ENCODE peak calls at places on chromosomes 5 and 9, in nine cellular contexts. One of them, this sample, is unnamed. For H3K4me1 and H3K27me3, the result is how much of the 10 kb centered on the place peaks cover.

GRCh38 chr5:90168399-90168798 is 241.2 kb downstream of the CETN3 start:
- DNase-seq in naive thymus-derived CD4-positive, alpha-beta T cell: no peak
- DNase-seq in upper lobe of right lung: no peak
- DNase-seq in body of pancreas: no peak
- DNase-seq in CD8-positive, alpha-beta T cell: no peak
- DNase-seq in tibial nerve: no peak
- DNase-seq in PC-9: no peak
- DNase-seq in left lung: no peak
- DNase-seq in CD8-positive, alpha-beta memory T cell: no peak
- DNase-seq in this sample: no peak

GRCh38 chr9:125649826-125650225 is 57.2 kb downstream of the MAPKAP1 start:
- DNase-seq in left lung: no peak
- DNase-seq in naive thymus-derived CD4-positive, alpha-beta T cell: no peak
- DNase-seq in upper lobe of right lung: no peak
- DNase-seq in CD8-positive, alpha-beta memory T cell: no peak
- DNase-seq in CD8-positive, alpha-beta T cell: no peak
- DNase-seq in body of pancreas: no peak
- DNase-seq in tibial nerve: no peak
- DNase-seq in PC-9: no peak
- DNase-seq in this sample: no peak

GRCh38 chr9:137297060-137297664 is 4.9 kb downstream of the NRARP start:
- DNase-seq in CD8-positive, alpha-beta memory T cell: no peak
- DNase-seq in CD8-positive, alpha-beta T cell: no peak
- DNase-seq in upper lobe of right lung: peak
- DNase-seq in body of pancreas: peak
- DNase-seq in tibial nerve: no peak
- DNase-seq in left lung: no peak
- DNase-seq in PC-9: no peak
- DNase-seq in naive thymus-derived CD4-positive, alpha-beta T cell: no peak
- DNase-seq in this sample: no peak

GRCh38 chr5:104928906-104929520 is 1366.4 kb upstream of the NUDT12 start:
- DNase-seq in naive thymus-derived CD4-positive, alpha-beta T cell: no peak
- DNase-seq in tibial nerve: no peak
- DNase-seq in body of pancreas: no peak
- DNase-seq in CD8-positive, alpha-beta memory T cell: no peak
- DNase-seq in PC-9: no peak
- DNase-seq in upper lobe of right lung: no peak
- DNase-seq in left lung: peak
- DNase-seq in CD8-positive, alpha-beta T cell: no peak
- DNase-seq in this sample: no peak

GRCh38 chr5:169856571-169856970 is 123.7 kb downstream of the INSYN2B start:
- DNase-seq in PC-9: no peak
- DNase-seq in body of pancreas: no peak
- DNase-seq in naive thymus-derived CD4-positive, alpha-beta T cell: no peak
- DNase-seq in CD8-positive, alpha-beta T cell: no peak
- DNase-seq in CD8-positive, alpha-beta memory T cell: no peak
- DNase-seq in tibial nerve: no peak
- DNase-seq in upper lobe of right lung: no peak
- DNase-seq in left lung: no peak
- DNase-seq in this sample: no peak

GRCh38 chr5:36573441-36573840 is 33.0 kb upstream of the SLC1A3 start:
- DNase-seq in PC-9: no peak
- DNase-seq in tibial nerve: no peak
- DNase-seq in CD8-positive, alpha-beta T cell: no peak
- DNase-seq in left lung: no peak
- DNase-seq in body of pancreas: no peak
- DNase-seq in CD8-positive, alpha-beta memory T cell: no peak
- DNase-seq in naive thymus-derived CD4-positive, alpha-beta T cell: no peak
- DNase-seq in upper lobe of right lung: no peak
- DNase-seq in this sample: no peak

GRCh38 chr5:68534131-68534940 is 318.8 kb downstream of the PIK3R1 start:
- DNase-seq in body of pancreas: peak
- DNase-seq in naive thymus-derived CD4-positive, alpha-beta T cell: no peak
- DNase-seq in CD8-positive, alpha-beta memory T cell: no peak
- DNase-seq in CD8-positive, alpha-beta T cell: no peak
- DNase-seq in left lung: no peak
- DNase-seq in upper lobe of right lung: no peak
- DNase-seq in PC-9: no peak
- DNase-seq in tibial nerve: no peak
- DNase-seq in this sample: no peak

GRCh38 chr9:4009006-4009511 is 290.8 kb downstream of the GLIS3 start:
- DNase-seq in CD8-positive, alpha-beta T cell: no peak
- DNase-seq in CD8-positive, alpha-beta memory T cell: no peak
- DNase-seq in body of pancreas: no peak
- DNase-seq in PC-9: no peak
- DNase-seq in naive thymus-derived CD4-positive, alpha-beta T cell: no peak
- DNase-seq in left lung: peak
- DNase-seq in tibial nerve: no peak
- DNase-seq in upper lobe of right lung: no peak
- DNase-seq in this sample: no peak

GRCh38 chr5:101531031-101531430 is 627.9 kb upstream of the ST8SIA4 start:
- DNase-seq in PC-9: no peak
- DNase-seq in left lung: no peak
- DNase-seq in CD8-positive, alpha-beta memory T cell: no peak
- DNase-seq in CD8-positive, alpha-beta T cell: no peak
- DNase-seq in body of pancreas: no peak
- DNase-seq in tibial nerve: no peak
- DNase-seq in naive thymus-derived CD4-positive, alpha-beta T cell: no peak
- DNase-seq in upper lobe of right lung: no peak
- DNase-seq in this sample: no peak

GRCh38 chr5:65066385-65066784 is 297.7 kb downstream of the CWC27 start:
- DNase-seq in body of pancreas: no peak
- DNase-seq in PC-9: no peak
- DNase-seq in tibial nerve: no peak
- DNase-seq in CD8-positive, alpha-beta memory T cell: no peak
- DNase-seq in left lung: no peak
- DNase-seq in upper lobe of right lung: peak
- DNase-seq in naive thymus-derived CD4-positive, alpha-beta T cell: no peak
- DNase-seq in CD8-positive, alpha-beta T cell: no peak
- DNase-seq in this sample: no peak

GRCh38 chr5:167555771-167556170 is 735.7 kb upstream of the WWC1 start:
- DNase-seq in tibial nerve: no peak
- DNase-seq in PC-9: no peak
- DNase-seq in body of pancreas: no peak
- DNase-seq in upper lobe of right lung: no peak
- DNase-seq in CD8-positive, alpha-beta memory T cell: no peak
- DNase-seq in naive thymus-derived CD4-positive, alpha-beta T cell: no peak
- DNase-seq in CD8-positive, alpha-beta T cell: no peak
- DNase-seq in left lung: no peak
- DNase-seq in this sample: no peak

GRCh38 chr5:17222679-17223078 is 5.2 kb downstream of the BASP1 start:
- DNase-seq in CD8-positive, alpha-beta memory T cell: no peak
- DNase-seq in body of pancreas: no peak
- DNase-seq in naive thymus-derived CD4-positive, alpha-beta T cell: no peak
- DNase-seq in PC-9: no peak
- DNase-seq in tibial nerve: no peak
- DNase-seq in upper lobe of right lung: no peak
- DNase-seq in left lung: no peak
- DNase-seq in CD8-positive, alpha-beta T cell: no peak
- DNase-seq in this sample: no peak

GRCh38 chr5:17223375-17224185 is 6.1 kb downstream of the BASP1 start:
- DNase-seq in naive thymus-derived CD4-positive, alpha-beta T cell: no peak
- DNase-seq in CD8-positive, alpha-beta memory T cell: no peak
- DNase-seq in tibial nerve: no peak
- DNase-seq in CD8-positive, alpha-beta T cell: no peak
- DNase-seq in body of pancreas: no peak
- DNase-seq in upper lobe of right lung: no peak
- DNase-seq in left lung: no peak
- DNase-seq in PC-9: no peak
- DNase-seq in this sample: no peak

GRCh38 chr5:17224858-17225436 is 7.5 kb downstream of the BASP1 start:
- DNase-seq in upper lobe of right lung: no peak
- DNase-seq in tibial nerve: no peak
- DNase-seq in CD8-positive, alpha-beta T cell: no peak
- DNase-seq in left lung: no peak
- DNase-seq in PC-9: no peak
- DNase-seq in CD8-positive, alpha-beta memory T cell: no peak
- DNase-seq in body of pancreas: no peak
- DNase-seq in naive thymus-derived CD4-positive, alpha-beta T cell: no peak
- DNase-seq in this sample: no peak

GRCh38 chr5:17219431-17219830 is 2.0 kb downstream of the BASP1 start:
- DNase-seq in tibial nerve: no peak
- DNase-seq in left lung: no peak
- DNase-seq in PC-9: no peak
- DNase-seq in CD8-positive, alpha-beta memory T cell: no peak
- DNase-seq in upper lobe of right lung: no peak
- DNase-seq in CD8-positive, alpha-beta T cell: no peak
- DNase-seq in body of pancreas: no peak
- DNase-seq in naive thymus-derived CD4-positive, alpha-beta T cell: no peak
- DNase-seq in this sample: no peak

DNA sequence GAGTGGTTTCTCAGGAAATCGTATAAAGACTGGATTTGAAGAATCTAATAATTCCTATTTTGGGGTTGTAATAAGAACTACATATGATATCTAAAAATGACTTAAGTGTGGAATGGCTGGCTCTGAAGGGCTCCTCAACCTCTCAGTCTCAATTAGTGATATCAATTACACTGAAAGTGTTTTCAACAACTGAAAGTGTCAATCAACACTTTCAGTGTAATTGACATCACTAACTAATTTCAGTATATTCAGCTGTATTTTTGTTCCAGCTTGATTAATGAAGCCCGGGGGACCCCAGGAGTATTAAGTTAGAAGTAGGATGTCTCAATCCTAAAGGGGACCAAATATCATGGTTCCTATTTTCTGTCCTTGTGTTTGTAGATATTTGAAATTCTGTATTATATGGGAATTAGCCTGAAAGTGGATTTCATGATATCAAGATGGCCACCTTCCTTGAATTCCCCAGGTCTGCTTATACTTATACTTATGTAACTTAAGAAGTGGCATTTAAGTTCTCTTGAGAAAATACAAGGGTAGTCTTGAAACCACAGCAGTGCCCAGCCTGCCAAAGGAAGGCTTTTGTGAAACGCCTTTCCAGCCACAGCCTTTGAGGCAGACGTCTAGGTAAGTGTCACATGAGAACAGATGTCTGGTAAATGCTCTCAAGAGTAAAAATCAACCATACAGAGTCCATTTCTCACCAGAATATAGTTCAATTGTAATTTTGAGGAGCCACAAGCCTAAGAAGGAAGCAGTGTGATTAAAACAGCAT is 4.6 kb downstream of the BASP1 start:
- DNase-seq in CD8-positive, alpha-beta memory T cell: no peak
- DNase-seq in PC-9: no peak
- DNase-seq in body of pancreas: no peak
- DNase-seq in upper lobe of right lung: no peak
- DNase-seq in tibial nerve: no peak
- DNase-seq in left lung: no peak
- DNase-seq in naive thymus-derived CD4-positive, alpha-beta T cell: no peak
- DNase-seq in CD8-positive, alpha-beta T cell: no peak
- DNase-seq in this sample: no peak
- H3K4me3 ChIP-seq in CD8-positive, alpha-beta memory T cell: no peak
- H3K4me3 ChIP-seq in PC-9: no peak
- H3K4me3 ChIP-seq in body of pancreas: no peak
- H3K4me3 ChIP-seq in upper lobe of right lung: no peak
- H3K4me3 ChIP-seq in tibial nerve: no peak
- H3K4me3 ChIP-seq in left lung: no peak
- H3K4me3 ChIP-seq in naive thymus-derived CD4-positive, alpha-beta T cell: no peak
- H3K4me3 ChIP-seq in CD8-positive, alpha-beta T cell: no peak
- H3K4me3 ChIP-seq in this sample: no peak

GRCh38 chr5:108728566-108729305 is 19.0 kb upstream of the FER start:
- DNase-seq in left lung: no peak
- DNase-seq in PC-9: no peak
- DNase-seq in tibial nerve: no peak
- DNase-seq in CD8-positive, alpha-beta T cell: no peak
- DNase-seq in CD8-positive, alpha-beta memory T cell: peak
- DNase-seq in naive thymus-derived CD4-positive, alpha-beta T cell: no peak
- DNase-seq in body of pancreas: peak
- DNase-seq in upper lobe of right lung: no peak
- DNase-seq in this sample: no peak

GRCh38 chr5:108727639-108728565 is 19.8 kb upstream of the FER start:
- DNase-seq in CD8-positive, alpha-beta T cell: peak
- DNase-seq in left lung: peak
- DNase-seq in naive thymus-derived CD4-positive, alpha-beta T cell: peak
- DNase-seq in tibial nerve: peak
- DNase-seq in body of pancreas: peak
- DNase-seq in PC-9: peak
- DNase-seq in upper lobe of right lung: peak
- DNase-seq in CD8-positive, alpha-beta memory T cell: peak
- DNase-seq in this sample: peak

GRCh38 chr5:108727154-108727638 is 20.5 kb upstream of the FER start:
- DNase-seq in CD8-positive, alpha-beta T cell: no peak
- DNase-seq in body of pancreas: peak
- DNase-seq in left lung: no peak
- DNase-seq in CD8-positive, alpha-beta memory T cell: no peak
- DNase-seq in upper lobe of right lung: no peak
- DNase-seq in PC-9: peak
- DNase-seq in naive thymus-derived CD4-positive, alpha-beta T cell: no peak
- DNase-seq in tibial nerve: no peak
- DNase-seq in this sample: no peak

GRCh38 chr5:108729306-108729645 is 18.4 kb upstream of the FER start:
- DNase-seq in upper lobe of right lung: no peak
- DNase-seq in body of pancreas: no peak
- DNase-seq in CD8-positive, alpha-beta memory T cell: no peak
- DNase-seq in CD8-positive, alpha-beta T cell: no peak
- DNase-seq in naive thymus-derived CD4-positive, alpha-beta T cell: no peak
- DNase-seq in PC-9: no peak
- DNase-seq in tibial nerve: no peak
- DNase-seq in left lung: no peak
- DNase-seq in this sample: no peak

GRCh38 chr5:108726446-108727091 is 21.1 kb upstream of the FER start:
- DNase-seq in CD8-positive, alpha-beta T cell: no peak
- DNase-seq in naive thymus-derived CD4-positive, alpha-beta T cell: no peak
- DNase-seq in body of pancreas: no peak
- DNase-seq in tibial nerve: no peak
- DNase-seq in upper lobe of right lung: no peak
- DNase-seq in left lung: no peak
- DNase-seq in CD8-positive, alpha-beta memory T cell: no peak
- DNase-seq in PC-9: no peak
- DNase-seq in this sample: no peak
- H3K4me1 ChIP-seq in CD8-positive, alpha-beta T cell: under half
- H3K4me1 ChIP-seq in naive thymus-derived CD4-positive, alpha-beta T cell: under half
- H3K4me1 ChIP-seq in body of pancreas: under half
- H3K4me1 ChIP-seq in tibial nerve: under half
- H3K4me1 ChIP-seq in upper lobe of right lung: under half
- H3K4me1 ChIP-seq in left lung: under half
- H3K4me1 ChIP-seq in CD8-positive, alpha-beta memory T cell: under half
- H3K4me1 ChIP-seq in PC-9: under half
- H3K4me1 ChIP-seq in this sample: under half

DNA sequence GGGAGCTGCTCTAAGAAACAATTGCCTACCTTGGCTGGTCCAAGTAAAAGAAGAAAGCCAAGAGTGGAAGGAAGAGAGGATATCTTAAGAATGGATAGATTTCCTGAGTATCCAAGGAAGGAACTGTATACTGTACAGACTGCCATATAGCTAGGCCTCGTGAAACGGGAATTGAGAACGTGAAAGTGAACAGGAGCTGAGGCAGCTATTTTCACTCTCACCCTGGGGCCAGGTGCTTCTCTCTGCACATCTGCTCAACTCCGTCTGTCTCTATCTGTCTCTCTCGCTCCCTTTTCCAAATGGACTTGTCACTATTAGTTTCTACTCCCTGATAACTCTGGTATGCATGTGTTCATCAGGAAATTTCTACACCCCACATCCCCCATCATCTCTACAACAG is 35.9 kb upstream of the TESK1 start:
- DNase-seq in upper lobe of right lung: no peak
- DNase-seq in CD8-positive, alpha-beta T cell: no peak
- DNase-seq in body of pancreas: no peak
- DNase-seq in left lung: no peak
- DNase-seq in CD8-positive, alpha-beta memory T cell: no peak
- DNase-seq in tibial nerve: no peak
- DNase-seq in PC-9: no peak
- DNase-seq in naive thymus-derived CD4-positive, alpha-beta T cell: no peak
- DNase-seq in this sample: no peak
- H3K27me3 ChIP-seq in upper lobe of right lung: under half
- H3K27me3 ChIP-seq in CD8-positive, alpha-beta T cell: under half
- H3K27me3 ChIP-seq in body of pancreas: under half
- H3K27me3 ChIP-seq in left lung: under half
- H3K27me3 ChIP-seq in CD8-positive, alpha-beta memory T cell: under half
- H3K27me3 ChIP-seq in tibial nerve: under half
- H3K27me3 ChIP-seq in PC-9: under half
- H3K27me3 ChIP-seq in naive thymus-derived CD4-positive, alpha-beta T cell: under half
- H3K27me3 ChIP-seq in this sample: under half

GRCh38 chr9:131530546-131530929 is 525 bp downstream of the UCK1 start:
- DNase-seq in PC-9: peak
- DNase-seq in upper lobe of right lung: peak
- DNase-seq in left lung: no peak
- DNase-seq in CD8-positive, alpha-beta T cell: no peak
- DNase-seq in tibial nerve: no peak
- DNase-seq in CD8-positive, alpha-beta memory T cell: no peak
- DNase-seq in naive thymus-derived CD4-positive, alpha-beta T cell: peak
- DNase-seq in body of pancreas: peak
- DNase-seq in this sample: no peak
- H3K4me3 ChIP-seq in PC-9: peak
- H3K4me3 ChIP-seq in upper lobe of right lung: peak
- H3K4me3 ChIP-seq in left lung: peak
- H3K4me3 ChIP-seq in CD8-positive, alpha-beta T cell: peak
- H3K4me3 ChIP-seq in tibial nerve: peak
- H3K4me3 ChIP-seq in CD8-positive, alpha-beta memory T cell: peak
- H3K4me3 ChIP-seq in naive thymus-derived CD4-positive, alpha-beta T cell: peak
- H3K4me3 ChIP-seq in body of pancreas: peak
- H3K4me3 ChIP-seq in this sample: peak

This sample was measured in thoracic aorta.